ENCODE peak calls at places on chromosome 12, in ten cellular contexts. One of them, this sample, is unnamed.
A peak's percentile ranks its signal among the peaks of the same experiment; 100 is the strongest.

GRCh38 chr12:71797506-71797905 is 42.1 kb upstream of the TBC1D15 start:
- DNase-seq in breast epithelium: no peak
- DNase-seq in psoas muscle: no peak
- DNase-seq in fibroblast of lung: no peak
- DNase-seq in neural progenitor cell: no peak
- DNase-seq in NT2/D1: no peak
- DNase-seq in heart right ventricle: no peak
- DNase-seq in small intestine: no peak
- DNase-seq in tibial artery: no peak
- DNase-seq in cardiac muscle cell: no peak
- DNase-seq in this sample: no peak

GRCh38 chr12:563250-563781 is 99.9 kb downstream of the NINJ2 start:
- DNase-seq in breast epithelium: no peak
- DNase-seq in psoas muscle: no peak
- DNase-seq in fibroblast of lung: no peak
- DNase-seq in neural progenitor cell: no peak
- DNase-seq in NT2/D1: no peak
- DNase-seq in heart right ventricle: no peak
- DNase-seq in small intestine: peak; percentile 49
- DNase-seq in tibial artery: no peak
- DNase-seq in cardiac muscle cell: no peak
- DNase-seq in this sample: no peak

GRCh38 chr12:18139254-18139653 is 49.3 kb upstream of the RERGL start:
- DNase-seq in breast epithelium: no peak
- DNase-seq in psoas muscle: no peak
- DNase-seq in fibroblast of lung: no peak
- DNase-seq in neural progenitor cell: no peak
- DNase-seq in NT2/D1: no peak
- DNase-seq in heart right ventricle: no peak
- DNase-seq in small intestine: no peak
- DNase-seq in tibial artery: no peak
- DNase-seq in cardiac muscle cell: no peak
- DNase-seq in this sample: no peak

GRCh38 chr12:57549909-57550627 is at the start of gene KIF5A:
- DNase-seq in breast epithelium: no peak
- DNase-seq in psoas muscle: no peak
- DNase-seq in fibroblast of lung: no peak
- DNase-seq in neural progenitor cell: peak; percentile 87
- DNase-seq in NT2/D1: no peak
- DNase-seq in heart right ventricle: no peak
- DNase-seq in small intestine: no peak
- DNase-seq in tibial artery: peak; percentile 67
- DNase-seq in cardiac muscle cell: no peak
- DNase-seq in this sample: peak; percentile 53

GRCh38 chr12:40697566-40698257 is 5.5 kb downstream of the CNTN1 start:
- DNase-seq in breast epithelium: no peak
- DNase-seq in psoas muscle: no peak
- DNase-seq in fibroblast of lung: no peak
- DNase-seq in neural progenitor cell: no peak
- DNase-seq in NT2/D1: no peak
- DNase-seq in heart right ventricle: no peak
- DNase-seq in small intestine: no peak
- DNase-seq in tibial artery: no peak
- DNase-seq in cardiac muscle cell: no peak
- DNase-seq in this sample: no peak

GRCh38 chr12:102964872-102965271 is 7.4 kb downstream of the ASCL1 start:
- DNase-seq in breast epithelium: no peak
- DNase-seq in psoas muscle: no peak
- DNase-seq in fibroblast of lung: no peak
- DNase-seq in neural progenitor cell: peak; percentile 80
- DNase-seq in NT2/D1: no peak
- DNase-seq in heart right ventricle: no peak
- DNase-seq in small intestine: peak; percentile 43
- DNase-seq in tibial artery: no peak
- DNase-seq in cardiac muscle cell: no peak
- DNase-seq in this sample: no peak

GRCh38 chr12:118052324-118053070 is 8.5 kb downstream of the WSB2 start:
- DNase-seq in breast epithelium: peak; percentile 85
- DNase-seq in psoas muscle: peak; percentile 79
- DNase-seq in fibroblast of lung: peak; percentile 98
- DNase-seq in neural progenitor cell: no peak
- DNase-seq in NT2/D1: no peak
- DNase-seq in heart right ventricle: peak; percentile 62
- DNase-seq in small intestine: peak; percentile 99
- DNase-seq in tibial artery: peak; percentile 92
- DNase-seq in cardiac muscle cell: peak; percentile 95
- DNase-seq in this sample: no peak

GRCh38 chr12:42190376-42190775 is 45.7 kb upstream of the GXYLT1 start:
- DNase-seq in breast epithelium: no peak
- DNase-seq in psoas muscle: no peak
- DNase-seq in fibroblast of lung: no peak
- DNase-seq in neural progenitor cell: no peak
- DNase-seq in NT2/D1: no peak
- DNase-seq in heart right ventricle: no peak
- DNase-seq in small intestine: no peak
- DNase-seq in tibial artery: no peak
- DNase-seq in cardiac muscle cell: no peak
- DNase-seq in this sample: no peak

GRCh38 chr12:42498549-42499247 is 90.8 kb downstream of the PRICKLE1 start:
- DNase-seq in breast epithelium: no peak
- DNase-seq in psoas muscle: no peak
- DNase-seq in fibroblast of lung: no peak
- DNase-seq in neural progenitor cell: no peak
- DNase-seq in NT2/D1: no peak
- DNase-seq in heart right ventricle: no peak
- DNase-seq in small intestine: no peak
- DNase-seq in tibial artery: no peak
- DNase-seq in cardiac muscle cell: peak; percentile 28
- DNase-seq in this sample: no peak

GRCh38 chr12:4032906-4033628 is 159.9 kb upstream of the PARP11 start:
- DNase-seq in breast epithelium: peak; percentile 29
- DNase-seq in psoas muscle: no peak
- DNase-seq in fibroblast of lung: peak; percentile 13
- DNase-seq in neural progenitor cell: no peak
- DNase-seq in NT2/D1: peak; percentile 67
- DNase-seq in heart right ventricle: no peak
- DNase-seq in small intestine: no peak
- DNase-seq in tibial artery: no peak
- DNase-seq in cardiac muscle cell: no peak
- DNase-seq in this sample: no peak

GRCh38 chr12:81727387-81727786 is 31.8 kb downstream of the PPFIA2 start:
- DNase-seq in breast epithelium: no peak
- DNase-seq in psoas muscle: no peak
- DNase-seq in fibroblast of lung: no peak
- DNase-seq in neural progenitor cell: no peak
- DNase-seq in NT2/D1: peak; percentile 15
- DNase-seq in heart right ventricle: no peak
- DNase-seq in small intestine: no peak
- DNase-seq in tibial artery: no peak
- DNase-seq in cardiac muscle cell: no peak
- DNase-seq in this sample: no peak

GRCh38 chr12:52280319-52280795 is 5.9 kb downstream of the KRT86 start:
- DNase-seq in breast epithelium: peak; percentile 98
- DNase-seq in psoas muscle: peak; percentile 65
- DNase-seq in fibroblast of lung: peak; percentile 98
- DNase-seq in neural progenitor cell: no peak
- DNase-seq in NT2/D1: no peak
- DNase-seq in heart right ventricle: no peak
- DNase-seq in small intestine: no peak
- DNase-seq in tibial artery: peak; percentile 85
- DNase-seq in cardiac muscle cell: peak; percentile 97
- DNase-seq in this sample: no peak

GRCh38 chr12:106333756-106334155 is 23.8 kb upstream of the POLR3B start:
- DNase-seq in breast epithelium: no peak
- DNase-seq in psoas muscle: no peak
- DNase-seq in fibroblast of lung: no peak
- DNase-seq in neural progenitor cell: no peak
- DNase-seq in NT2/D1: no peak
- DNase-seq in heart right ventricle: no peak
- DNase-seq in small intestine: no peak
- DNase-seq in tibial artery: no peak
- DNase-seq in cardiac muscle cell: no peak
- DNase-seq in this sample: no peak

GRCh38 chr12:81077686-81078441 is at the start of gene ACSS3:
- DNase-seq in breast epithelium: no peak
- DNase-seq in psoas muscle: peak; percentile 70
- DNase-seq in fibroblast of lung: peak; percentile 64
- DNase-seq in neural progenitor cell: peak; percentile 92
- DNase-seq in NT2/D1: peak; percentile 66
- DNase-seq in heart right ventricle: peak; percentile 65
- DNase-seq in small intestine: no peak
- DNase-seq in tibial artery: peak; percentile 71
- DNase-seq in cardiac muscle cell: peak; percentile 62
- DNase-seq in this sample: peak; percentile 80

DNA sequence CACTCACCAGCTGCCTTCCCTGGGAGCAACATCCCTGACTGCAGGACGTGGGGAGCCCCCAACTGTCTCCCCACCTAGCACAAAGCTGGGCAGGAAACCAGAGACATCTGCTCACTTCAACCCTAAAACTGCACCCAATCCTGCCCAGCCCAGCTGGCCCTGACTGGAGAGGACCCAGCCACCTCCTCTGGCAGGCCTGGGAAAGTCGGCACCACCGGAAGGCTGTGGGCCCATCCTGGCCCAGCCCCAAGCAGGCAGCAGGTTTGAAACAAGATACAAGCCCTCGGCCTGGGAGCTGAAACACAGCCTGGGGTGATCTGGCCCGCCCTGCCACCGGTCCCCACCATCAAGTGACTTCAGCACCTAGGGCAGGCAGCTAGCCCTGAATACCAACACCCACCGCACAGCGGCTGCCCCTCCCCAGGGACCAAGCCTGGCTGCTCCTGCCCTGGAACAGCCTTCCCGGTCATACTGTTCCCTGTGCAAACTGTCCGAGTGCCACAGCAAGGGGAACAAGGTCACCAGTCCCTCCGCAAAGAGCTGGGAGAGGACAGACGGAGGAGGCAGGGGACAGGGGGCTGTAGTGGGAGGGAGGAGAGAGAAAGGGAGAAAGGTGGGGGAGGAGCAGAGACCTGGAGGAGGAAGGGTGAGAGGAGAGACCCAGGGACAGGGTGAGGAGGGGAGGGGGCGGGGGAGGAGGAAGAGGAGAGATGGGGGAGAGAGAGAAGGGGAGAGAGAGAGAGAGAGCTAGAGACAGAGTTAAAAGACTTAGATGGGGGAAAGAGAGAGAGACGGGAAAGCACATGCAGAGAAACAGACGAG is 115.7 kb downstream of the RFLNA start:
- DNase-seq in breast epithelium: no peak
- DNase-seq in psoas muscle: peak; percentile 67
- DNase-seq in fibroblast of lung: no peak
- DNase-seq in neural progenitor cell: no peak
- DNase-seq in NT2/D1: no peak
- DNase-seq in heart right ventricle: no peak
- DNase-seq in small intestine: no peak
- DNase-seq in tibial artery: peak; percentile 91
- DNase-seq in cardiac muscle cell: no peak
- DNase-seq in this sample: no peak
- H3K4me1 ChIP-seq in breast epithelium: peaks cover 8% of the 10 kb centered on the region
- H3K4me1 ChIP-seq in psoas muscle: peaks cover 50% of the 10 kb centered on the region
- H3K4me1 ChIP-seq in fibroblast of lung: peaks cover 27% of the 10 kb centered on the region
- H3K4me1 ChIP-seq in neural progenitor cell: peaks cover 18% of the 10 kb centered on the region
- H3K4me1 ChIP-seq in NT2/D1: peaks cover 44% of the 10 kb centered on the region
- H3K4me1 ChIP-seq in heart right ventricle: peaks cover 51% of the 10 kb centered on the region
- H3K4me1 ChIP-seq in small intestine: no peaks in the 10 kb centered on the region
- H3K4me1 ChIP-seq in tibial artery: peaks cover 54% of the 10 kb centered on the region
- H3K4me1 ChIP-seq in cardiac muscle cell: peaks cover 11% of the 10 kb centered on the region
- H3K4me1 ChIP-seq in this sample: peaks cover 16% of the 10 kb centered on the region

GRCh38 chr12:11768233-11768965 is 118.9 kb downstream of the ETV6 start:
- DNase-seq in breast epithelium: no peak
- DNase-seq in psoas muscle: no peak
- DNase-seq in fibroblast of lung: no peak
- DNase-seq in neural progenitor cell: no peak
- DNase-seq in NT2/D1: no peak
- DNase-seq in heart right ventricle: no peak
- DNase-seq in small intestine: no peak
- DNase-seq in tibial artery: no peak
- DNase-seq in cardiac muscle cell: no peak
- DNase-seq in this sample: no peak

GRCh38 chr12:11765421-11765816 is 115.9 kb downstream of the ETV6 start:
- DNase-seq in breast epithelium: no peak
- DNase-seq in psoas muscle: no peak
- DNase-seq in fibroblast of lung: peak; percentile 19
- DNase-seq in neural progenitor cell: no peak
- DNase-seq in NT2/D1: no peak
- DNase-seq in heart right ventricle: no peak
- DNase-seq in small intestine: no peak
- DNase-seq in tibial artery: no peak
- DNase-seq in cardiac muscle cell: peak; percentile 38
- DNase-seq in this sample: no peak

GRCh38 chr12:11767029-11767724 is 117.7 kb downstream of the ETV6 start:
- DNase-seq in breast epithelium: no peak
- DNase-seq in psoas muscle: no peak
- DNase-seq in fibroblast of lung: no peak
- DNase-seq in neural progenitor cell: no peak
- DNase-seq in NT2/D1: no peak
- DNase-seq in heart right ventricle: no peak
- DNase-seq in small intestine: no peak
- DNase-seq in tibial artery: no peak
- DNase-seq in cardiac muscle cell: no peak
- DNase-seq in this sample: no peak

GRCh38 chr12:11763760-11764520 is 114.5 kb downstream of the ETV6 start:
- DNase-seq in breast epithelium: no peak
- DNase-seq in psoas muscle: no peak
- DNase-seq in fibroblast of lung: peak; percentile 33
- DNase-seq in neural progenitor cell: no peak
- DNase-seq in NT2/D1: no peak
- DNase-seq in heart right ventricle: no peak
- DNase-seq in small intestine: peak; percentile 57
- DNase-seq in tibial artery: no peak
- DNase-seq in cardiac muscle cell: peak; percentile 88
- DNase-seq in this sample: no peak

GRCh38 chr12:11765817-11766794 is 116.6 kb downstream of the ETV6 start:
- DNase-seq in breast epithelium: peak; percentile 64
- DNase-seq in psoas muscle: no peak
- DNase-seq in fibroblast of lung: peak; percentile 79
- DNase-seq in neural progenitor cell: no peak
- DNase-seq in NT2/D1: no peak
- DNase-seq in heart right ventricle: no peak
- DNase-seq in small intestine: no peak
- DNase-seq in tibial artery: no peak
- DNase-seq in cardiac muscle cell: peak; percentile 94
- DNase-seq in this sample: no peak
- H3K4me1 ChIP-seq in breast epithelium: peaks cover 18% of the 10 kb centered on the region
- H3K4me1 ChIP-seq in psoas muscle: peaks cover 35% of the 10 kb centered on the region
- H3K4me1 ChIP-seq in fibroblast of lung: peaks cover 18% of the 10 kb centered on the region
- H3K4me1 ChIP-seq in neural progenitor cell: peaks cover 9% of the 10 kb centered on the region
- H3K4me1 ChIP-seq in NT2/D1: no peaks in the 10 kb centered on the region
- H3K4me1 ChIP-seq in heart right ventricle: peaks cover 66% of the 10 kb centered on the region
- H3K4me1 ChIP-seq in small intestine: peaks cover 3% of the 10 kb centered on the region
- H3K4me1 ChIP-seq in tibial artery: peaks cover 77% of the 10 kb centered on the region
- H3K4me1 ChIP-seq in cardiac muscle cell: peaks cover 27% of the 10 kb centered on the region
- H3K4me1 ChIP-seq in this sample: peaks cover 10% of the 10 kb centered on the region

GRCh38 chr12:6950401-6950801 is 755 bp upstream of the PTPN6 start:
- DNase-seq in breast epithelium: no peak
- DNase-seq in psoas muscle: peak; percentile 1
- DNase-seq in fibroblast of lung: no peak
- DNase-seq in neural progenitor cell: no peak
- DNase-seq in NT2/D1: no peak
- DNase-seq in heart right ventricle: no peak
- DNase-seq in small intestine: no peak
- DNase-seq in tibial artery: no peak
- DNase-seq in cardiac muscle cell: no peak
- DNase-seq in this sample: no peak
- H3K4me1 ChIP-seq in breast epithelium: peaks cover 16% of the 10 kb centered on the region
- H3K4me1 ChIP-seq in psoas muscle: peaks cover 10% of the 10 kb centered on the region
- H3K4me1 ChIP-seq in fibroblast of lung: peaks cover 2% of the 10 kb centered on the region
- H3K4me1 ChIP-seq in neural progenitor cell: peaks cover 12% of the 10 kb centered on the region
- H3K4me1 ChIP-seq in NT2/D1: peaks cover 40% of the 10 kb centered on the region
- H3K4me1 ChIP-seq in heart right ventricle: peaks cover 27% of the 10 kb centered on the region
- H3K4me1 ChIP-seq in small intestine: peaks cover 3% of the 10 kb centered on the region
- H3K4me1 ChIP-seq in tibial artery: peaks cover 12% of the 10 kb centered on the region
- H3K4me1 ChIP-seq in cardiac muscle cell: no peaks in the 10 kb centered on the region
- H3K4me1 ChIP-seq in this sample: peaks cover 19% of the 10 kb centered on the region

GRCh38 chr12:132661972-132662371 is 25.2 kb downstream of the POLE start:
- DNase-seq in breast epithelium: no peak
- DNase-seq in psoas muscle: no peak
- DNase-seq in fibroblast of lung: no peak
- DNase-seq in neural progenitor cell: no peak
- DNase-seq in NT2/D1: no peak
- DNase-seq in heart right ventricle: no peak
- DNase-seq in small intestine: no peak
- DNase-seq in tibial artery: peak; percentile 24
- DNase-seq in cardiac muscle cell: no peak
- DNase-seq in this sample: no peak
- H3K4me1 ChIP-seq in breast epithelium: no peaks in the 10 kb centered on the region
- H3K4me1 ChIP-seq in psoas muscle: no peaks in the 10 kb centered on the region
- H3K4me1 ChIP-seq in fibroblast of lung: no peaks in the 10 kb centered on the region
- H3K4me1 ChIP-seq in neural progenitor cell: no peaks in the 10 kb centered on the region
- H3K4me1 ChIP-seq in NT2/D1: no peaks in the 10 kb centered on the region
- H3K4me1 ChIP-seq in heart right ventricle: no peaks in the 10 kb centered on the region
- H3K4me1 ChIP-seq in small intestine: no peaks in the 10 kb centered on the region
- H3K4me1 ChIP-seq in tibial artery: no peaks in the 10 kb centered on the region
- H3K4me1 ChIP-seq in cardiac muscle cell: no peaks in the 10 kb centered on the region
- H3K4me1 ChIP-seq in this sample: no peaks in the 10 kb centered on the region